ENCODE peak calls at places on chromosomes 7 and 10, in ten cellular contexts. One of them, this sample, is unnamed.

GRCh38 chr10:119313645-119314044 is 106.3 kb downstream of the GRK5 start:
- DNase-seq in A549: no peak
- DNase-seq in stomach: no peak
- DNase-seq in transverse colon: peak
- DNase-seq in H1: no peak
- DNase-seq in suprapubic skin: no peak
- DNase-seq in upper lobe of left lung: no peak
- DNase-seq in HepG2: no peak
- DNase-seq in tibial nerve: no peak
- DNase-seq in K562: no peak
- DNase-seq in this sample: no peak

GRCh38 chr10:32318476-32318896 is 28.5 kb downstream of the EPC1 start:
- DNase-seq in suprapubic skin: no peak
- DNase-seq in H1: no peak
- DNase-seq in HepG2: no peak
- DNase-seq in K562: no peak
- DNase-seq in stomach: no peak
- DNase-seq in transverse colon: no peak
- DNase-seq in tibial nerve: peak
- DNase-seq in A549: no peak
- DNase-seq in upper lobe of left lung: no peak
- DNase-seq in this sample: no peak

GRCh38 chr7:113404245-113404644 is 285.9 kb upstream of the SMIM30 start:
- DNase-seq in upper lobe of left lung: no peak
- DNase-seq in H1: no peak
- DNase-seq in suprapubic skin: no peak
- DNase-seq in transverse colon: no peak
- DNase-seq in HepG2: peak
- DNase-seq in K562: peak
- DNase-seq in A549: peak
- DNase-seq in stomach: no peak
- DNase-seq in tibial nerve: no peak
- DNase-seq in this sample: no peak

GRCh38 chr7:113582471-113582870 is 336.3 kb downstream of the PPP1R3A start:
- DNase-seq in tibial nerve: no peak
- DNase-seq in stomach: no peak
- DNase-seq in A549: no peak
- DNase-seq in upper lobe of left lung: no peak
- DNase-seq in transverse colon: no peak
- DNase-seq in K562: no peak
- DNase-seq in HepG2: no peak
- DNase-seq in H1: no peak
- DNase-seq in suprapubic skin: no peak
- DNase-seq in this sample: no peak

GRCh38 chr10:22315455-22316285 is 518 bp upstream of the COMMD3 start:
- DNase-seq in K562: peak
- DNase-seq in H1: peak
- DNase-seq in transverse colon: no peak
- DNase-seq in HepG2: no peak
- DNase-seq in A549: peak
- DNase-seq in suprapubic skin: no peak
- DNase-seq in stomach: no peak
- DNase-seq in upper lobe of left lung: no peak
- DNase-seq in tibial nerve: no peak
- DNase-seq in this sample: no peak

GRCh38 chr10:100146875-100147665 is 38.8 kb downstream of the ERLIN1 start:
- DNase-seq in suprapubic skin: no peak
- DNase-seq in tibial nerve: no peak
- DNase-seq in transverse colon: no peak
- DNase-seq in H1: no peak
- DNase-seq in K562: no peak
- DNase-seq in upper lobe of left lung: no peak
- DNase-seq in HepG2: no peak
- DNase-seq in A549: no peak
- DNase-seq in stomach: no peak
- DNase-seq in this sample: no peak

GRCh38 chr7:105581066-105581811 is at the start of gene EFCAB10:
- DNase-seq in upper lobe of left lung: peak
- DNase-seq in A549: peak
- DNase-seq in HepG2: peak
- DNase-seq in tibial nerve: no peak
- DNase-seq in K562: no peak
- DNase-seq in suprapubic skin: no peak
- DNase-seq in H1: peak
- DNase-seq in stomach: peak
- DNase-seq in transverse colon: peak
- DNase-seq in this sample: peak

GRCh38 chr10:120634629-120635028 is 177.6 kb downstream of the PLPP4 start:
- DNase-seq in suprapubic skin: no peak
- DNase-seq in H1: peak
- DNase-seq in K562: peak
- DNase-seq in transverse colon: no peak
- DNase-seq in A549: no peak
- DNase-seq in stomach: no peak
- DNase-seq in HepG2: no peak
- DNase-seq in tibial nerve: no peak
- DNase-seq in upper lobe of left lung: no peak
- DNase-seq in this sample: no peak

GRCh38 chr10:7085913-7086589 is 324.8 kb downstream of the SFMBT2 start:
- DNase-seq in HepG2: no peak
- DNase-seq in stomach: no peak
- DNase-seq in A549: no peak
- DNase-seq in K562: peak
- DNase-seq in suprapubic skin: no peak
- DNase-seq in upper lobe of left lung: no peak
- DNase-seq in tibial nerve: no peak
- DNase-seq in H1: no peak
- DNase-seq in transverse colon: no peak
- DNase-seq in this sample: no peak

GRCh38 chr10:2897619-2898508 is 169.5 kb upstream of the PFKP start:
- DNase-seq in HepG2: no peak
- DNase-seq in suprapubic skin: no peak
- DNase-seq in upper lobe of left lung: no peak
- DNase-seq in K562: no peak
- DNase-seq in H1: no peak
- DNase-seq in stomach: no peak
- DNase-seq in tibial nerve: no peak
- DNase-seq in A549: no peak
- DNase-seq in transverse colon: no peak
- DNase-seq in this sample: no peak

GRCh38 chr7:8161398-8161828 is 100.6 kb downstream of the ICA1 start:
- DNase-seq in H1: no peak
- DNase-seq in stomach: no peak
- DNase-seq in A549: no peak
- DNase-seq in tibial nerve: no peak
- DNase-seq in HepG2: no peak
- DNase-seq in K562: no peak
- DNase-seq in upper lobe of left lung: no peak
- DNase-seq in suprapubic skin: no peak
- DNase-seq in transverse colon: no peak
- DNase-seq in this sample: no peak

GRCh38 chr7:31373337-31374289 is 33.1 kb upstream of the NEUROD6 start:
- DNase-seq in A549: peak
- DNase-seq in H1: peak
- DNase-seq in HepG2: peak
- DNase-seq in tibial nerve: peak
- DNase-seq in stomach: peak
- DNase-seq in K562: peak
- DNase-seq in upper lobe of left lung: no peak
- DNase-seq in suprapubic skin: no peak
- DNase-seq in transverse colon: peak
- DNase-seq in this sample: no peak

GRCh38 chr10:79627075-79627474 is 16.3 kb downstream of the SFTPA1 start:
- DNase-seq in suprapubic skin: no peak
- DNase-seq in transverse colon: no peak
- DNase-seq in upper lobe of left lung: no peak
- DNase-seq in stomach: no peak
- DNase-seq in H1: no peak
- DNase-seq in tibial nerve: no peak
- DNase-seq in K562: no peak
- DNase-seq in HepG2: no peak
- DNase-seq in A549: no peak
- DNase-seq in this sample: no peak

GRCh38 chr7:1758417-1758858 is 88.4 kb downstream of the ELFN1 start:
- DNase-seq in upper lobe of left lung: no peak
- DNase-seq in tibial nerve: no peak
- DNase-seq in H1: no peak
- DNase-seq in transverse colon: no peak
- DNase-seq in A549: peak
- DNase-seq in HepG2: peak
- DNase-seq in K562: peak
- DNase-seq in suprapubic skin: no peak
- DNase-seq in stomach: no peak
- DNase-seq in this sample: no peak

GRCh38 chr7:119640861-119641260 is 632.1 kb upstream of the KCND2 start:
- DNase-seq in H1: no peak
- DNase-seq in A549: no peak
- DNase-seq in suprapubic skin: no peak
- DNase-seq in stomach: no peak
- DNase-seq in tibial nerve: no peak
- DNase-seq in transverse colon: no peak
- DNase-seq in upper lobe of left lung: no peak
- DNase-seq in HepG2: no peak
- DNase-seq in K562: no peak
- DNase-seq in this sample: no peak

GRCh38 chr10:112183329-112184051 is at the start of gene GPAM:
- DNase-seq in K562: peak
- DNase-seq in tibial nerve: peak
- DNase-seq in H1: peak
- DNase-seq in HepG2: no peak
- DNase-seq in suprapubic skin: peak
- DNase-seq in stomach: peak
- DNase-seq in upper lobe of left lung: peak
- DNase-seq in A549: peak
- DNase-seq in transverse colon: peak
- DNase-seq in this sample: peak

GRCh38 chr7:134444198-134444960 is 14.5 kb downstream of the AKR1B1 start:
- DNase-seq in A549: no peak
- DNase-seq in HepG2: no peak
- DNase-seq in stomach: no peak
- DNase-seq in transverse colon: no peak
- DNase-seq in suprapubic skin: no peak
- DNase-seq in H1: no peak
- DNase-seq in K562: no peak
- DNase-seq in tibial nerve: no peak
- DNase-seq in upper lobe of left lung: no peak
- DNase-seq in this sample: no peak

GRCh38 chr7:76302299-76303056 is at the start of gene HSPB1:
- DNase-seq in tibial nerve: peak
- DNase-seq in K562: peak
- DNase-seq in stomach: peak
- DNase-seq in H1: peak
- DNase-seq in A549: peak
- DNase-seq in suprapubic skin: peak
- DNase-seq in HepG2: peak
- DNase-seq in transverse colon: peak
- DNase-seq in upper lobe of left lung: peak
- DNase-seq in this sample: peak
- TF ChIP-seq POLR2A in tibial nerve: peak
- TF ChIP-seq POLR2A in K562: peak
- TF ChIP-seq POLR2A in stomach: no peak
- TF ChIP-seq POLR2A in H1: no peak
- TF ChIP-seq POLR2A in A549: peak
- TF ChIP-seq POLR2A in suprapubic skin: peak
- TF ChIP-seq POLR2A in HepG2: no peak
- TF ChIP-seq POLR2A in transverse colon: peak
- TF ChIP-seq POLR2A in upper lobe of left lung: peak
- TF ChIP-seq POLR2A in this sample: peak

GRCh38 chr10:130301026-130301892 is 165.1 kb downstream of the GLRX3 start:
- DNase-seq in stomach: no peak
- DNase-seq in A549: no peak
- DNase-seq in H1: no peak
- DNase-seq in suprapubic skin: no peak
- DNase-seq in HepG2: no peak
- DNase-seq in tibial nerve: no peak
- DNase-seq in upper lobe of left lung: no peak
- DNase-seq in K562: no peak
- DNase-seq in transverse colon: no peak
- DNase-seq in this sample: peak
- TF ChIP-seq EP300 in stomach: no peak
- TF ChIP-seq EP300 in A549: no peak
- TF ChIP-seq EP300 in H1: no peak
- TF ChIP-seq EP300 in suprapubic skin: no peak
- TF ChIP-seq EP300 in HepG2: no peak
- TF ChIP-seq EP300 in tibial nerve: no peak
- TF ChIP-seq EP300 in upper lobe of left lung: no peak
- TF ChIP-seq EP300 in K562: no peak
- TF ChIP-seq EP300 in transverse colon: no peak
- TF ChIP-seq EP300 in this sample: no peak

DNA sequence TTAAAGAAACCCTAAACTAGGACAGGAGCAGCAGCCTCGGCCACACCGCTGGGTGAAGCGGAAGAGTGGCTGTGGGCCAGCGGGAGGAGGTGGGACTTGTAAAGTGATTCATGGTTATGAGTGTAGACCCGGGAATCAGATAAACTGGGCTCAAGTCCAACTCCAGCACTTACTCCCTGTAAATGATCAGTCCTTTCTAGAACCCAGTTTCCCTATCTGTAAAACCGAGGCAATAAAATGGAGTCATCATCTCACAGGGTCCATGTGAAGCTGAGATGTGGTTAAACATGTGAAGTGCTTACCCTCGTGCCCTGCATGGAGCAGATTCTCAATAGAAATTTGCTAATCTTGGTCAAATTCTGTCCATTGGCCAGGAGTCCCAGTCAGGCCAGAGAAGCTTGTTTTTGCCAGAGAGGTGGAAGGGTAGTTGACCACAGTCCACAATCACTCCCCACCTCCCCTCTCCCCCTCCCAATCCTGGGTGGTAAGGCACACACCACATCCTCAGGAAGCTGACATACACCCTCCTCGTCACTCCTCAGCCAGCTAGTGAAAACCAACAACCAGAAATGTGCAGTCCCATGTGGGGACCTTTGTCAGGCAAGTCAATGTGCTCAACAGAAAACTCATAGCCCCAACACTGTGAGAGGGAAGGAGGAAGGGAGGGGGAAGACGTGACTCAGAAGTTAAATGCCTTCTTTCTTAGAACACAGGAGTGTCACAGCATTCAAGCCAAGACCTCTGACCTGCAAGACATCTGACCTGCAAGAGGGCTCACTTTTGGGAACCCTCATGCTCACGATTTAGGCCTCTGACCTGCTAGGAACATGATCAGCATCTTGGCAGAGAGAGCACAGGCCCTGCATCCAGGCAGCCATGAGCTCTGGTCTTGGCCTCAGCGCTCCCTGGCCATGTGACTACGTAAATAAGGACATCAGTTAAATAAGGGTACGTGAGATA is 145.1 kb downstream of the PLXNA4 start:
- DNase-seq in A549: peak
- DNase-seq in tibial nerve: no peak
- DNase-seq in K562: no peak
- DNase-seq in suprapubic skin: no peak
- DNase-seq in HepG2: no peak
- DNase-seq in upper lobe of left lung: no peak
- DNase-seq in transverse colon: peak
- DNase-seq in H1: no peak
- DNase-seq in stomach: no peak
- DNase-seq in this sample: no peak
- TF ChIP-seq POLR2A in A549: no peak
- TF ChIP-seq POLR2A in tibial nerve: no peak
- TF ChIP-seq POLR2A in K562: no peak
- TF ChIP-seq POLR2A in suprapubic skin: no peak
- TF ChIP-seq POLR2A in HepG2: no peak
- TF ChIP-seq POLR2A in upper lobe of left lung: no peak
- TF ChIP-seq POLR2A in transverse colon: no peak
- TF ChIP-seq POLR2A in H1: no peak
- TF ChIP-seq POLR2A in stomach: no peak
- TF ChIP-seq POLR2A in this sample: no peak

GRCh38 chr7:66503036-66503370 is 125.7 kb upstream of the KCTD7 start:
- DNase-seq in transverse colon: no peak
- DNase-seq in suprapubic skin: no peak
- DNase-seq in stomach: no peak
- DNase-seq in HepG2: no peak
- DNase-seq in tibial nerve: no peak
- DNase-seq in upper lobe of left lung: no peak
- DNase-seq in A549: no peak
- DNase-seq in H1: no peak
- DNase-seq in K562: no peak
- DNase-seq in this sample: no peak
- TF ChIP-seq EP300 in transverse colon: no peak
- TF ChIP-seq EP300 in suprapubic skin: no peak
- TF ChIP-seq EP300 in stomach: no peak
- TF ChIP-seq EP300 in HepG2: no peak
- TF ChIP-seq EP300 in tibial nerve: no peak
- TF ChIP-seq EP300 in upper lobe of left lung: no peak
- TF ChIP-seq EP300 in A549: no peak
- TF ChIP-seq EP300 in H1: no peak
- TF ChIP-seq EP300 in K562: no peak
- TF ChIP-seq EP300 in this sample: no peak